ENCODE peak calls at places on chromosomes 13 and 19, in five cellular contexts. X, H, Z, S and L are unnamed samples.

GRCh38 chr19:44741258-44741731 is 7.2 kb upstream of the BCL3 start:
- DNase-seq in S (no peak), H (no peak), X (no peak), Z (no peak), L (no peak)

GRCh38 chr13:66748712-66749111 is 481.4 kb downstream of the PCDH9 start:
- DNase-seq in X (no peak), S (no peak), H (no peak), Z (no peak), L (no peak)

GRCh38 chr19:38785187-38785699 is 3.8 kb upstream of the LGALS7B start:
- DNase-seq in H (no peak), S (no peak), Z (no peak), X (no peak), L (no peak)

GRCh38 chr13:53001444-53001843 is 27.2 kb upstream of the OLFM4 start:
- DNase-seq in H (no peak), X (no peak), Z (no peak), S (no peak), L (no peak)

GRCh38 chr19:58575183-58576041 is 2.3 kb upstream of the MZF1 start:
- DNase-seq in S (peak; percentile 95), H (peak; percentile 76), X (peak; percentile 97), Z (peak; percentile 95), L (peak; percentile 85)

GRCh38 chr13:26010487-26011207 is 41.2 kb downstream of the SHISA2 start:
- DNase-seq in H (no peak), Z (no peak), S (no peak), X (no peak), L (no peak)

GRCh38 chr13:90613076-90613795 is 734.3 kb upstream of the MIR17HG start:
- DNase-seq in Z (no peak), X (no peak), S (no peak), H (no peak), L (no peak)

GRCh38 chr13:97700306-97700848 is 253.1 kb upstream of the IPO5 start:
- DNase-seq in S (no peak), X (no peak), H (no peak), Z (no peak), L (no peak)

GRCh38 chr13:59437902-59438301 is 725.8 kb downstream of the DIAPH3 start:
- DNase-seq in S (peak; percentile 41), X (no peak), Z (no peak), H (no peak), L (no peak)

GRCh38 chr19:12782174-12782423 is 6.7 kb upstream of the HOOK2 start:
- DNase-seq in H (no peak), X (no peak), Z (peak; percentile 52), S (no peak), L (no peak)

GRCh38 chr13:105642511-105642958 is 892.9 kb downstream of the EFNB2 start:
- DNase-seq in H (no peak), Z (no peak), S (no peak), X (no peak), L (no peak)

GRCh38 chr13:110503037-110503901 is 58.3 kb downstream of the RAB20 start:
- DNase-seq in H (no peak), X (peak; percentile 72), Z (no peak), S (no peak), L (no peak)

GRCh38 chr13:73835138-73835721 is 299.0 kb downstream of the KLF12 start:
- DNase-seq in H (no peak), Z (no peak), X (no peak), S (peak; percentile 63), L (no peak)

GRCh38 chr19:33022472-33023116 is 42.1 kb downstream of the RHPN2 start:
- DNase-seq in H (no peak), S (peak; percentile 24), X (no peak), Z (peak; percentile 93), L (peak; percentile 15)

GRCh38 chr13:28495586-28496564 is 947 bp upstream of the FLT1 start:
- DNase-seq in Z (peak; percentile 70), S (no peak), X (no peak), H (no peak), L (no peak)

DNA sequence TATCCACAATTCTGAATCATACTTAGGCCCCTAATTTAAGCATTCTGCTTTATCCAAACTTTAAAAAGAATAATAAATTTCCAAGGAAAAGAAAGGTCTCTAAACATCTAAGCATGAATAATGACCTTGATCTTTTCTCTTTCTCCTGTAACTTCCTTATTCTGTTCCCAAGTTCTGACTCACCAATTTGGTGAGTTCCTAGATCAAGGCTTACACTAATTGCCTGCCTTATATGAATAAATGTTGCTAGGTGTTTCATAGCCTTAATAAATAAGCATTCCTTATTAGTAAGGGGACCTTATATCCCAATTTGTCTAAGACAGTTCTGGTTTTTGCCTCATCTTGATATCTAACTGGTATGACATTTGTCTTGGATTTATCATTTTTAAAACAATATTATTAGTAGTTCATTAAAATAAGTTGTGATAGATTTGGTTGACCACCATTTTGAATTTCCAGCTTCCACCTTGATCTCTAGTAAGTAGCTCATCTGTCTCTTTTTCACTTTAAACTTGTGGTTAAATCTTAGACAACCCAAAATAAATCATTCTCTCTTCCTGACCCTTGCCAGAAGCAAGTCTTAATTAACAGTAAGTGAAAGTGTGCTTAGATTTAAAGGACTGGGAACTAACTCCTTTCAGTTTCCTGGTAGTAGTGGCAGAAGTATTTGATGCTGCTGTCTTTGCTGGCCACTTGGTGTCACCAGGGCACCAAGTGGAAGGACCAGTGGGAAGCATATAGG is 121.2 kb upstream of the MLNR start:
- DNase-seq in Z (no peak), S (no peak), X (no peak), H (no peak), L (no peak)
- TF ChIP-seq CTCF in Z (peak; percentile 74), S (peak; percentile 42), X (no peak), H (no peak), L (no peak)

GRCh38 chr19:4730740-4731171 is 7.1 kb upstream of the DPP9 start:
- DNase-seq in X (no peak), S (no peak), Z (peak; percentile 88), H (no peak), L (peak; percentile 59)
- TF ChIP-seq CTCF in X (no peak), S (peak; percentile 39), Z (peak; percentile 74), H (no peak), L (peak; percentile 63)

DNA sequence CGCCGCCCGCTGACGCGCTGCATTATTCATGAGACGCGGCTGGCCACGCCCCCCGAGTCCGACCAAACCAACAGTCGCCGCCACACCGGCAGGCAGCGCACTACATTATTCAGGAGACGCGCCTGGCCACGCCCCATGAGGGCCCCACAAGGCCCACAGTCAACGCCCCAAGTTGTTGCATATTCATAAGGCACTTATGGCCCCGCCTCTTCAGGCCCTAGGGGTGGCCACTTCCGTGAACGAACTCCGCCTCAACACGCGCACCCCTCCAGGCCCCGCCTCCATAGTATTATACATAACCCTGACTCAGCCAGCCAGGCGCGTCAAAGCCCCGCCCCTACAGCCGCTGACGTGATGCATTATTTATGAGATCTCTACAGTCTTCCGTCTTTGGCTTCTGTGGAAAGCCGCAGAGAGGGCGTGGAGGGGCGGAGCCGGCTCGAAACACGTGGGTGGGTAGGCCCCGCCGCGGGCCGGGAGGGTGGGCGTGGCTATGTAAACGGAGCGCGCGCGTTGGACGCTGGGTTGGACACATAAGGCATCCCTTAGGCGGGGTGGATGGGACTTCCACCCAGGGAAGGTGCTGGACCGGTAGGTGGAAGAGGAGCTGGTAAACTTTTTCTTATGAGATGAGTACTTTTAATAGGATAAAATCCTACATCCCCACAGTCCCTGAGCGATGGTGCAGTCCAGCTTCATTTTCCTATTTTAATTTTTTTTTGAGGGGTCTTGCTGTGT is 423 bp upstream of the ELL start:
- DNase-seq in Z (peak; percentile 100), X (peak; percentile 100), H (peak; percentile 100), S (peak; percentile 100), L (peak; percentile 100)
- TF ChIP-seq CTCF in Z (no peak), X (no peak), H (no peak), S (peak; percentile 8), L (no peak)

GRCh38 chr19:3626473-3627350 is at the start of gene CACTIN:
- DNase-seq in Z (peak; percentile 99), X (peak; percentile 99), H (peak; percentile 95), S (peak; percentile 99), L (peak; percentile 97)
- TF ChIP-seq CTCF in Z (no peak), X (no peak), H (no peak), S (no peak), L (no peak)

DNA sequence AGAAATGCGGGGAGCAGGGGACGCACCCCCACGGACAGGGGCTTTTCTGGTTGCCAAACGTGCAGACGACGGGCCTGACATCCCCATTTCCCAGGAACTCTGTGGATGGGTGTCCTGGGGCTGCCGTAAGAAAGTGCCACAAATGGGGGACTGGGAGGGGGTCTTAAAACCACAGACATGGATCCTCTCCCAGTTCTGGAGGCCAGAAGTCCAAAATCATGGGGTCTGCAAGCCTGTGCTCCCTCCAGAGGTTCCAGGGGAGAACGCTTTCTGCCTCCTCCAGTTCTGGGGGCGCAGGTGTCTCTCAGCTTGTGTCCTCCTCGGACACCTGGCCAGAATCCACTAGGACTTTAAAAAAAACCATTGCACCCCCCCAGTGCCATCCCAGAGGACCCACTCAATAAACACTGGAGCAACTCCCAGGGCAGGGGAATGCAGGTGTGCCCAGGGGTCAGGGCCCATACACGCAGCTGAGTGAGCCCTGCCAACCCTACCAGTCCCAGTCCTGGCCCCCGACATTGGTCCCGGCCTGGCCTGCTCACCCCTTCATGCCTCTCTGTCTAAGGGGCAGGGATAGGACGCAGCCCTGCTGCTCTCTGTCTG is 103.9 kb downstream of the GADD45B start:
- DNase-seq in X (peak; percentile 66), Z (peak; percentile 60), H (no peak), S (no peak), L (no peak)
- TF ChIP-seq CTCF in X (no peak), Z (peak; percentile 9), H (peak; percentile 56), S (no peak), L (peak; percentile 9)

DNA sequence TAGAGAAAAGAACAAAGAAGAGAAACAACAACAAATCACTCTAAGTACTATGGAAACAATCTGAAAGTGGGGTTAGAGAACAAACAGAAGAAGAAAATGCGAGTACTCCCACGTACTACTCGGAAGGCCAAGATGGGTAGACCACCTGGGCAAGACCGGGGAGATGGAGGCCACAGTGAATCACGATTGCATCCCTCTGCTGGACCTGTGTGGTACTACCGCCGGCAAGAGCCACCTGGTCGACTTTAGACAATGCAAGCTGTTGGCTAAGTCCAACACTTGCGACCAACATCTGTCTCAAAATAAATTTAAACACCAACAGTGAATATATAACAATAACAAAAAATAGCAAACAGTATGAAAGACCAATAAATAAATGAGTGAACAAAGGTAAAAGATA is 45.5 kb upstream of the ZNF91 start:
- DNase-seq in S (no peak), Z (peak; percentile 82), H (no peak), X (no peak), L (no peak)
- TF ChIP-seq CTCF in S (peak; percentile 27), Z (peak; percentile 66), H (peak; percentile 26), X (no peak), L (peak; percentile 13)

GRCh38 chr13:22569830-22570229 is 610.9 kb upstream of the SGCG start:
- DNase-seq in Z (no peak), X (no peak), S (no peak), H (no peak), L (no peak)
- TF ChIP-seq CTCF in Z (peak; percentile 45), X (no peak), S (no peak), H (no peak), L (no peak)

DNA sequence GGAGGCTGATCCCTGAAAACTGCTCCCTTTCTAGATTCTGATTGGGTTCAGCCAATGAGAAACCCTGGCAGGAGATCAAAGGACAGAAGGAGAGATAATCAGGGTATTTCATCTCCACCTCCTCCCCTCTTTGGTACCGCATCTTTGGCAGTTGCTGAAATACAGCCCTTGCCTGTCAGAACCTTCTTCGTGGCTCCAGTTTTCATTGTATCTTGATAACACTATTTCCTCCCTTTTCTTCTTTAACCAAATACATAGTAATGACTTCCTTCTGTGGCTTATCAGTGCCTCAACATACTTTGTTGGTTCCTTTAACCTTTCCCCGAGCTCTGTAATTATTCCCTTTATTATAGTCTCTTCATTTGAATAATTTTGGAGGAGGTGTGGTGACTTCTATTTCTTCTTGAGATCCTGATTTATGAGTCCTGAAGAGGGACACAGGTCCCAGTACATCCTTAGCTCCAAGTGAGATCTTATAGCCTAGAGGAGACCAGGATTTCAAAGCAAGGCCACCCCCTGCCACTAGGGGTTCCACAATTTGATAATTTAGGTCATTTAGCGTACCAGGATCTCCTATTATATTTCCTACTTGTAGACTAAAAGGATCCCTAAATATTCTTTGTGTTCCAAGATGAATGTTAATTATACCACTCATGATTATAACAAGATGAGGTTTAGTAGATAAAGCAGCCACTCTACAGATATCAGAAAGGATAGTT is 98.0 kb downstream of the EDNRB start:
- DNase-seq in Z (no peak), S (no peak), X (no peak), H (no peak), L (no peak)
- TF ChIP-seq CTCF in Z (peak; percentile 73), S (peak; percentile 13), X (no peak), H (no peak), L (peak; percentile 60)